ENCODE peak calls at places on chromosomes 4 and X, in five cellular contexts. X, O, V, C and H are unnamed samples.

GRCh38 chrX:49147907-49148306 is 14.7 kb upstream of the MAGIX start:
- DNase-seq in C (no peak), O (no peak), X (no peak), V (no peak), H (no peak)

GRCh38 chr4:137794779-137795178 is 262.5 kb upstream of the PCDH18 start:
- DNase-seq in O (no peak), X (no peak), V (no peak), C (no peak), H (no peak)

GRCh38 chrX:118594697-118595420 is 99.2 kb downstream of the DOCK11 start:
- DNase-seq in C (no peak), O (no peak), V (no peak), X (no peak), H (peak)

GRCh38 chr4:15239866-15240265 is 188.0 kb upstream of the C1QTNF7 start:
- DNase-seq in O (no peak), C (no peak), X (no peak), V (no peak), H (no peak)

GRCh38 chrX:48465336-48465933 is 4.6 kb downstream of the SLC38A5 start:
- DNase-seq in V (no peak), O (no peak), X (no peak), C (no peak), H (no peak)

GRCh38 chr4:15907430-15907829 is 31.1 kb downstream of the FGFBP1 start:
- DNase-seq in O (no peak), V (no peak), C (no peak), X (no peak), H (no peak)

GRCh38 chrX:56745019-56745418 is 16.0 kb downstream of the NBDY start:
- DNase-seq in V (no peak), O (no peak), X (no peak), C (no peak), H (peak)

GRCh38 chrX:105645667-105646354 is 176.5 kb upstream of the NRK start:
- DNase-seq in X (no peak), V (no peak), O (no peak), C (no peak), H (no peak)

GRCh38 chrX:20067709-20068315 is 48.9 kb downstream of the MAP7D2 start:
- DNase-seq in X (no peak), O (no peak), C (no peak), V (no peak), H (no peak)

GRCh38 chr4:3384391-3384770 is 57.4 kb upstream of the HGFAC start:
- DNase-seq in O (no peak), V (no peak), X (no peak), C (no peak), H (no peak)

GRCh38 chr4:86356831-86357230 is 3.0 kb downstream of the MAPK10 start:
- DNase-seq in V (no peak), O (no peak), X (peak), C (no peak), H (no peak)

GRCh38 chr4:55184600-55185523 is 59.5 kb upstream of the KDR start:
- DNase-seq in X (no peak), C (no peak), V (no peak), O (no peak), H (peak)

GRCh38 chr4:10114607-10115006 is 2.0 kb downstream of the WDR1 start:
- DNase-seq in V (no peak), C (no peak), X (no peak), O (no peak), H (no peak)